ENCODE peak calls at places on chromosomes 6 and 20, in five cellular contexts. One of them, this sample, is unnamed.

GRCh38 chr20:8709627-8710026 is 359.3 kb upstream of the PLCB4 start:
- DNase-seq in HepG2: no peak
- DNase-seq in K562: no peak
- DNase-seq in A549: no peak
- DNase-seq in SK-N-SH: no peak
- DNase-seq in this sample: no peak

GRCh38 chr6:145349950-145350510 is 385.3 kb downstream of the EPM2A start:
- DNase-seq in K562: no peak
- DNase-seq in SK-N-SH: no peak
- DNase-seq in HepG2: no peak
- DNase-seq in A549: no peak
- DNase-seq in this sample: no peak

GRCh38 chr6:121522265-121522664 is 86.8 kb downstream of the GJA1 start:
- DNase-seq in A549: peak
- DNase-seq in SK-N-SH: no peak
- DNase-seq in HepG2: no peak
- DNase-seq in K562: no peak
- DNase-seq in this sample: peak

GRCh38 chr6:32415521-32416019 is 8.6 kb upstream of the BTNL2 start:
- DNase-seq in SK-N-SH: peak
- DNase-seq in K562: peak
- DNase-seq in HepG2: peak
- DNase-seq in A549: peak
- DNase-seq in this sample: peak

GRCh38 chr20:41179961-41180360 is 42.6 kb downstream of the PLCG1 start:
- DNase-seq in K562: no peak
- DNase-seq in A549: no peak
- DNase-seq in HepG2: no peak
- DNase-seq in SK-N-SH: no peak
- DNase-seq in this sample: no peak

GRCh38 chr6:91653954-91654843 is 1067.3 kb upstream of the MAP3K7 start:
- DNase-seq in HepG2: no peak
- DNase-seq in K562: no peak
- DNase-seq in A549: no peak
- DNase-seq in SK-N-SH: no peak
- DNase-seq in this sample: no peak

GRCh38 chr6:14040042-14040441 is 77.5 kb upstream of the CD83 start:
- DNase-seq in K562: peak
- DNase-seq in A549: no peak
- DNase-seq in HepG2: peak
- DNase-seq in SK-N-SH: no peak
- DNase-seq in this sample: no peak

GRCh38 chr6:27267865-27268444 is 20.5 kb downstream of the PRSS16 start:
- DNase-seq in K562: no peak
- DNase-seq in SK-N-SH: no peak
- DNase-seq in A549: no peak
- DNase-seq in HepG2: no peak
- DNase-seq in this sample: no peak

GRCh38 chr20:50333856-50334255 is 143.2 kb downstream of the CEBPB start:
- DNase-seq in A549: no peak
- DNase-seq in HepG2: no peak
- DNase-seq in SK-N-SH: no peak
- DNase-seq in K562: no peak
- DNase-seq in this sample: peak

GRCh38 chr20:33647603-33648395 is 14.3 kb upstream of the C20orf144 start:
- DNase-seq in A549: no peak
- DNase-seq in K562: no peak
- DNase-seq in HepG2: no peak
- DNase-seq in SK-N-SH: no peak
- DNase-seq in this sample: peak

GRCh38 chr6:107618672-107619071 is 128.8 kb downstream of the SOBP start:
- DNase-seq in HepG2: no peak
- DNase-seq in K562: no peak
- DNase-seq in A549: no peak
- DNase-seq in SK-N-SH: no peak
- DNase-seq in this sample: no peak

GRCh38 chr6:140480852-140481251 is 1106.4 kb upstream of the CITED2 start:
- DNase-seq in SK-N-SH: no peak
- DNase-seq in HepG2: no peak
- DNase-seq in A549: no peak
- DNase-seq in K562: no peak
- DNase-seq in this sample: peak

GRCh38 chr6:46690126-46690525 is 2.4 kb downstream of the TDRD6 start:
- DNase-seq in HepG2: no peak
- DNase-seq in SK-N-SH: no peak
- DNase-seq in K562: no peak
- DNase-seq in A549: no peak
- DNase-seq in this sample: no peak

GRCh38 chr20:58233881-58234528 is 5.6 kb upstream of the ANKRD60 start:
- DNase-seq in HepG2: peak
- DNase-seq in A549: peak
- DNase-seq in K562: peak
- DNase-seq in SK-N-SH: peak
- DNase-seq in this sample: no peak

GRCh38 chr6:19691465-19692167 is 145.6 kb upstream of the ID4 start:
- DNase-seq in K562: no peak
- DNase-seq in HepG2: no peak
- DNase-seq in A549: no peak
- DNase-seq in SK-N-SH: peak
- DNase-seq in this sample: no peak

GRCh38 chr6:31712296-31712695 is 2.9 kb upstream of the LY6G6D start:
- DNase-seq in K562: no peak
- DNase-seq in HepG2: no peak
- DNase-seq in SK-N-SH: no peak
- DNase-seq in A549: peak
- DNase-seq in this sample: no peak

GRCh38 chr6:157613011-157613522 is 210.0 kb upstream of the SNX9 start:
- DNase-seq in A549: peak
- DNase-seq in K562: peak
- DNase-seq in HepG2: peak
- DNase-seq in SK-N-SH: no peak
- DNase-seq in this sample: peak

GRCh38 chr20:54197621-54198604 is 10.0 kb upstream of the PFDN4 start:
- DNase-seq in SK-N-SH: no peak
- DNase-seq in K562: no peak
- DNase-seq in HepG2: peak
- DNase-seq in A549: peak
- DNase-seq in this sample: peak

GRCh38 chr20:63092660-63093215 is 86.0 kb upstream of the BHLHE23 start:
- DNase-seq in SK-N-SH: no peak
- DNase-seq in K562: no peak
- DNase-seq in A549: no peak
- DNase-seq in HepG2: no peak
- DNase-seq in this sample: no peak

GRCh38 chr6:134422426-134423231 is 104.7 kb upstream of the SGK1 start:
- DNase-seq in HepG2: peak
- DNase-seq in A549: peak
- DNase-seq in K562: no peak
- DNase-seq in SK-N-SH: no peak
- DNase-seq in this sample: peak

GRCh38 chr6:111406200-111406711 is 76.8 kb downstream of the REV3L start:
- DNase-seq in SK-N-SH: no peak
- DNase-seq in A549: no peak
- DNase-seq in HepG2: no peak
- DNase-seq in K562: no peak
- DNase-seq in this sample: no peak

GRCh38 chr20:5528719-5529256 is 212.0 kb upstream of the PROKR2 start:
- DNase-seq in A549: peak
- DNase-seq in K562: peak
- DNase-seq in HepG2: peak
- DNase-seq in SK-N-SH: peak
- DNase-seq in this sample: peak

GRCh38 chr6:14001329-14002012 is 76.7 kb downstream of the RNF182 start:
- DNase-seq in SK-N-SH: peak
- DNase-seq in A549: peak
- DNase-seq in HepG2: peak
- DNase-seq in K562: no peak
- DNase-seq in this sample: peak

GRCh38 chr6:157669747-157670216 is 153.3 kb upstream of the SNX9 start:
- DNase-seq in SK-N-SH: peak
- DNase-seq in K562: no peak
- DNase-seq in HepG2: peak
- DNase-seq in A549: peak
- DNase-seq in this sample: peak

GRCh38 chr6:161618816-161619454 is 345.1 kb upstream of the AGPAT4 start:
- DNase-seq in SK-N-SH: peak
- DNase-seq in HepG2: peak
- DNase-seq in K562: no peak
- DNase-seq in A549: peak
- DNase-seq in this sample: no peak

GRCh38 chr6:41555326-41556300 is 9.4 kb downstream of the FOXP4 start:
- DNase-seq in A549: no peak
- DNase-seq in SK-N-SH: no peak
- DNase-seq in K562: no peak
- DNase-seq in HepG2: no peak
- DNase-seq in this sample: no peak

GRCh38 chr6:90068264-90068663 is 174.0 kb downstream of the GJA10 start:
- DNase-seq in A549: no peak
- DNase-seq in SK-N-SH: no peak
- DNase-seq in K562: peak
- DNase-seq in HepG2: no peak
- DNase-seq in this sample: peak

GRCh38 chr6:131660195-131660594 is 23.1 kb downstream of the ENPP3 start:
- DNase-seq in HepG2: no peak
- DNase-seq in K562: no peak
- DNase-seq in SK-N-SH: no peak
- DNase-seq in A549: no peak
- DNase-seq in this sample: peak

GRCh38 chr20:58755062-58755697 is 62.6 kb downstream of the NPEPL1 start:
- DNase-seq in HepG2: no peak
- DNase-seq in A549: no peak
- DNase-seq in K562: no peak
- DNase-seq in SK-N-SH: no peak
- DNase-seq in this sample: no peak

GRCh38 chr6:169251371-169251802 is 2.3 kb downstream of the THBS2 start:
- DNase-seq in K562: no peak
- DNase-seq in HepG2: no peak
- DNase-seq in A549: no peak
- DNase-seq in SK-N-SH: no peak
- DNase-seq in this sample: no peak

GRCh38 chr6:56024931-56025330 is 149.5 kb upstream of the BMP5 start:
- DNase-seq in K562: no peak
- DNase-seq in HepG2: no peak
- DNase-seq in SK-N-SH: no peak
- DNase-seq in A549: no peak
- DNase-seq in this sample: no peak

GRCh38 chr6:452301-453067 is 60.9 kb downstream of the IRF4 start:
- DNase-seq in HepG2: no peak
- DNase-seq in A549: no peak
- DNase-seq in K562: no peak
- DNase-seq in SK-N-SH: no peak
- DNase-seq in this sample: no peak

GRCh38 chr6:71421611-71422010 is 133.0 kb downstream of the OGFRL1 start:
- DNase-seq in A549: no peak
- DNase-seq in HepG2: no peak
- DNase-seq in K562: no peak
- DNase-seq in SK-N-SH: no peak
- DNase-seq in this sample: no peak

GRCh38 chr6:71419217-71419953 is 130.8 kb downstream of the OGFRL1 start:
- DNase-seq in SK-N-SH: no peak
- DNase-seq in HepG2: no peak
- DNase-seq in K562: no peak
- DNase-seq in A549: no peak
- DNase-seq in this sample: peak

GRCh38 chr6:71419954-71420692 is 131.5 kb downstream of the OGFRL1 start:
- DNase-seq in A549: no peak
- DNase-seq in SK-N-SH: peak
- DNase-seq in K562: no peak
- DNase-seq in HepG2: no peak
- DNase-seq in this sample: peak

GRCh38 chr6:71420693-71421328 is 132.2 kb downstream of the OGFRL1 start:
- DNase-seq in K562: no peak
- DNase-seq in SK-N-SH: peak
- DNase-seq in A549: peak
- DNase-seq in HepG2: no peak
- DNase-seq in this sample: peak
- TF ChIP-seq RFX5 in K562: no peak
- TF ChIP-seq RFX5 in SK-N-SH: peak
- TF ChIP-seq RFX5 in A549: peak
- TF ChIP-seq RFX5 in HepG2: no peak
- TF ChIP-seq RFX5 in this sample: no peak

GRCh38 chr6:9121551-9121950 is 686.2 kb upstream of the SLC35B3 start:
- DNase-seq in HepG2: no peak
- DNase-seq in A549: no peak
- DNase-seq in SK-N-SH: no peak
- DNase-seq in K562: no peak
- DNase-seq in this sample: peak

GRCh38 chr6:9128970-9129369 is 693.6 kb upstream of the SLC35B3 start:
- DNase-seq in SK-N-SH: no peak
- DNase-seq in HepG2: no peak
- DNase-seq in A549: no peak
- DNase-seq in K562: no peak
- DNase-seq in this sample: no peak

GRCh38 chr6:9131616-9132015 is 696.3 kb upstream of the SLC35B3 start:
- DNase-seq in HepG2: no peak
- DNase-seq in A549: no peak
- DNase-seq in SK-N-SH: no peak
- DNase-seq in K562: no peak
- DNase-seq in this sample: peak

GRCh38 chr6:9131201-9131600 is 695.9 kb upstream of the SLC35B3 start:
- DNase-seq in HepG2: no peak
- DNase-seq in A549: no peak
- DNase-seq in K562: no peak
- DNase-seq in SK-N-SH: no peak
- DNase-seq in this sample: no peak

GRCh38 chr6:9126845-9127560 is 691.7 kb upstream of the SLC35B3 start:
- DNase-seq in K562: no peak
- DNase-seq in SK-N-SH: no peak
- DNase-seq in A549: peak
- DNase-seq in HepG2: no peak
- DNase-seq in this sample: peak
- TF ChIP-seq RFX5 in K562: no peak
- TF ChIP-seq RFX5 in SK-N-SH: no peak
- TF ChIP-seq RFX5 in A549: no peak
- TF ChIP-seq RFX5 in HepG2: no peak
- TF ChIP-seq RFX5 in this sample: no peak

DNA sequence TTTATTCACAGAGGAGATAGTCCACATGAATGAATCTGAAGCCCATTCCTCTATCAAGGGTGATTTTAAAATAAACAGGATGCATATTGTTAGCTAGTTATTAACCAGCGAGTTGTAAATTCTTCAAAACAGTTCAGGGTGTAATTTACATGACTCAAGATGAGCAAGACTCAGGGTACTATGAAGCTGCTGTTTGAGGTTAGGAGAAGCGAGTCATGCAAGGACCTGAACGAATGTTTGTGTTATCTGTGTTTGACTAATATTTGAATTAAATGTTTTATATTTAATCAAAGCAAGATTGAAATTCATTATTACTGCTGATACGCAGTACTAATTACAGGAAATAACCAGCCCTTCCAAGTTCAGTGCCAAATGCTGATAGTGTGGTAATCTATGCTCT is 191.1 kb downstream of the SAMD5 start:
- DNase-seq in A549: peak
- DNase-seq in SK-N-SH: no peak
- DNase-seq in HepG2: no peak
- DNase-seq in K562: no peak
- DNase-seq in this sample: peak
- TF ChIP-seq RFX5 in A549: no peak
- TF ChIP-seq RFX5 in SK-N-SH: no peak
- TF ChIP-seq RFX5 in HepG2: no peak
- TF ChIP-seq RFX5 in K562: no peak
- TF ChIP-seq RFX5 in this sample: no peak

GRCh38 chr20:23528867-23529431 is 38.0 kb downstream of the CST8 start:
- DNase-seq in A549: no peak
- DNase-seq in K562: no peak
- DNase-seq in SK-N-SH: no peak
- DNase-seq in HepG2: no peak
- DNase-seq in this sample: no peak
- TF ChIP-seq RFX5 in A549: no peak
- TF ChIP-seq RFX5 in K562: no peak
- TF ChIP-seq RFX5 in SK-N-SH: no peak
- TF ChIP-seq RFX5 in HepG2: no peak
- TF ChIP-seq RFX5 in this sample: no peak